ENCODE peak calls at places on chromosomes 16 and 17, in nine cellular contexts. One of them, this sample, is unnamed.
A peak's percentile ranks its signal among the peaks of the same experiment; 100 is the strongest.

GRCh38 chr17:17414316-17414937 is 62.4 kb upstream of the MED9 start:
- DNase-seq in HepG2: no peak
- DNase-seq in sigmoid colon: peak; percentile 64
- DNase-seq in stomach: no peak
- DNase-seq in K562: no peak
- DNase-seq in transverse colon: no peak
- DNase-seq in H1: no peak
- DNase-seq in suprapubic skin: peak; percentile 86
- DNase-seq in upper lobe of left lung: no peak
- DNase-seq in this sample: no peak

GRCh38 chr16:12239953-12240485 is 263.5 kb downstream of the SNX29 start:
- DNase-seq in sigmoid colon: no peak
- DNase-seq in H1: no peak
- DNase-seq in transverse colon: no peak
- DNase-seq in stomach: no peak
- DNase-seq in suprapubic skin: no peak
- DNase-seq in K562: no peak
- DNase-seq in upper lobe of left lung: no peak
- DNase-seq in HepG2: no peak
- DNase-seq in this sample: no peak

GRCh38 chr16:3158014-3158497 is 23.2 kb downstream of the ZNF213 start:
- DNase-seq in upper lobe of left lung: no peak
- DNase-seq in H1: no peak
- DNase-seq in HepG2: no peak
- DNase-seq in stomach: no peak
- DNase-seq in suprapubic skin: peak; percentile 82
- DNase-seq in transverse colon: no peak
- DNase-seq in K562: no peak
- DNase-seq in sigmoid colon: no peak
- DNase-seq in this sample: no peak

GRCh38 chr17:64178011-64178825 is 48.3 kb upstream of the ERN1 start:
- DNase-seq in sigmoid colon: no peak
- DNase-seq in K562: no peak
- DNase-seq in upper lobe of left lung: no peak
- DNase-seq in transverse colon: no peak
- DNase-seq in H1: no peak
- DNase-seq in stomach: peak; percentile 38
- DNase-seq in suprapubic skin: no peak
- DNase-seq in HepG2: peak; percentile 90
- DNase-seq in this sample: no peak

GRCh38 chr17:16915752-16916556 is 56.0 kb downstream of the TNFRSF13B start:
- DNase-seq in upper lobe of left lung: peak; percentile 27
- DNase-seq in K562: peak; percentile 36
- DNase-seq in sigmoid colon: no peak
- DNase-seq in stomach: peak; percentile 67
- DNase-seq in transverse colon: peak; percentile 83
- DNase-seq in HepG2: peak; percentile 32
- DNase-seq in H1: peak; percentile 82
- DNase-seq in suprapubic skin: no peak
- DNase-seq in this sample: peak; percentile 89

GRCh38 chr16:53982631-53983042 is 278.7 kb downstream of the FTO start:
- DNase-seq in HepG2: no peak
- DNase-seq in H1: no peak
- DNase-seq in upper lobe of left lung: no peak
- DNase-seq in sigmoid colon: no peak
- DNase-seq in transverse colon: no peak
- DNase-seq in K562: no peak
- DNase-seq in stomach: no peak
- DNase-seq in suprapubic skin: no peak
- DNase-seq in this sample: no peak

GRCh38 chr17:81429353-81429774 is 34.1 kb downstream of the BAHCC1 start:
- DNase-seq in H1: no peak
- DNase-seq in sigmoid colon: peak; percentile 91
- DNase-seq in HepG2: no peak
- DNase-seq in stomach: peak; percentile 90
- DNase-seq in K562: no peak
- DNase-seq in transverse colon: peak; percentile 81
- DNase-seq in suprapubic skin: peak; percentile 89
- DNase-seq in upper lobe of left lung: peak; percentile 95
- DNase-seq in this sample: no peak

GRCh38 chr17:75683467-75684041 is 16.4 kb downstream of the SAP30BP start:
- DNase-seq in HepG2: peak; percentile 59
- DNase-seq in upper lobe of left lung: no peak
- DNase-seq in H1: no peak
- DNase-seq in K562: peak; percentile 62
- DNase-seq in stomach: peak; percentile 56
- DNase-seq in suprapubic skin: no peak
- DNase-seq in sigmoid colon: no peak
- DNase-seq in transverse colon: no peak
- DNase-seq in this sample: no peak

GRCh38 chr17:78337244-78338109 is 22.4 kb downstream of the SOCS3 start:
- DNase-seq in K562: no peak
- DNase-seq in suprapubic skin: no peak
- DNase-seq in upper lobe of left lung: no peak
- DNase-seq in transverse colon: peak; percentile 64
- DNase-seq in HepG2: no peak
- DNase-seq in sigmoid colon: peak; percentile 74
- DNase-seq in H1: no peak
- DNase-seq in stomach: no peak
- DNase-seq in this sample: no peak

GRCh38 chr16:24930440-24930839 is 84.7 kb downstream of the SLC5A11 start:
- DNase-seq in stomach: no peak
- DNase-seq in upper lobe of left lung: no peak
- DNase-seq in suprapubic skin: no peak
- DNase-seq in H1: no peak
- DNase-seq in HepG2: no peak
- DNase-seq in sigmoid colon: no peak
- DNase-seq in transverse colon: no peak
- DNase-seq in K562: no peak
- DNase-seq in this sample: no peak

GRCh38 chr17:7951143-7951792 is 19.3 kb downstream of the CNTROB start:
- DNase-seq in suprapubic skin: no peak
- DNase-seq in stomach: no peak
- DNase-seq in H1: no peak
- DNase-seq in K562: no peak
- DNase-seq in transverse colon: no peak
- DNase-seq in upper lobe of left lung: no peak
- DNase-seq in HepG2: no peak
- DNase-seq in sigmoid colon: no peak
- DNase-seq in this sample: no peak

GRCh38 chr16:55759983-55760664 is 72.8 kb downstream of the CES1 start:
- DNase-seq in K562: no peak
- DNase-seq in transverse colon: no peak
- DNase-seq in H1: peak; percentile 62
- DNase-seq in stomach: no peak
- DNase-seq in HepG2: peak; percentile 70
- DNase-seq in upper lobe of left lung: no peak
- DNase-seq in suprapubic skin: peak; percentile 66
- DNase-seq in sigmoid colon: no peak
- DNase-seq in this sample: no peak

GRCh38 chr16:23566724-23567123 is 9.2 kb downstream of the UBFD1 start:
- DNase-seq in transverse colon: no peak
- DNase-seq in suprapubic skin: no peak
- DNase-seq in upper lobe of left lung: no peak
- DNase-seq in stomach: no peak
- DNase-seq in K562: no peak
- DNase-seq in H1: no peak
- DNase-seq in HepG2: no peak
- DNase-seq in sigmoid colon: no peak
- DNase-seq in this sample: no peak

GRCh38 chr17:77493901-77494663 is 353.3 kb downstream of the SEC14L1 start:
- DNase-seq in suprapubic skin: peak; percentile 65
- DNase-seq in stomach: no peak
- DNase-seq in H1: no peak
- DNase-seq in sigmoid colon: peak; percentile 43
- DNase-seq in upper lobe of left lung: no peak
- DNase-seq in HepG2: no peak
- DNase-seq in K562: no peak
- DNase-seq in transverse colon: peak; percentile 3
- DNase-seq in this sample: no peak

GRCh38 chr17:61678339-61678738 is 87.3 kb upstream of the NACA2 start:
- DNase-seq in H1: no peak
- DNase-seq in upper lobe of left lung: no peak
- DNase-seq in sigmoid colon: no peak
- DNase-seq in suprapubic skin: no peak
- DNase-seq in stomach: no peak
- DNase-seq in transverse colon: no peak
- DNase-seq in K562: no peak
- DNase-seq in HepG2: no peak
- DNase-seq in this sample: no peak

GRCh38 chr16:16150117-16150877 is 73.0 kb downstream of the ABCC6 start:
- DNase-seq in suprapubic skin: no peak
- DNase-seq in K562: no peak
- DNase-seq in HepG2: no peak
- DNase-seq in H1: no peak
- DNase-seq in upper lobe of left lung: peak; percentile 84
- DNase-seq in sigmoid colon: peak; percentile 96
- DNase-seq in transverse colon: peak; percentile 48
- DNase-seq in stomach: no peak
- DNase-seq in this sample: no peak

GRCh38 chr16:66610111-66610820 is 5.8 kb downstream of the CMTM3 start:
- DNase-seq in stomach: no peak
- DNase-seq in suprapubic skin: no peak
- DNase-seq in H1: no peak
- DNase-seq in transverse colon: no peak
- DNase-seq in sigmoid colon: no peak
- DNase-seq in K562: no peak
- DNase-seq in upper lobe of left lung: no peak
- DNase-seq in HepG2: no peak
- DNase-seq in this sample: no peak

DNA sequence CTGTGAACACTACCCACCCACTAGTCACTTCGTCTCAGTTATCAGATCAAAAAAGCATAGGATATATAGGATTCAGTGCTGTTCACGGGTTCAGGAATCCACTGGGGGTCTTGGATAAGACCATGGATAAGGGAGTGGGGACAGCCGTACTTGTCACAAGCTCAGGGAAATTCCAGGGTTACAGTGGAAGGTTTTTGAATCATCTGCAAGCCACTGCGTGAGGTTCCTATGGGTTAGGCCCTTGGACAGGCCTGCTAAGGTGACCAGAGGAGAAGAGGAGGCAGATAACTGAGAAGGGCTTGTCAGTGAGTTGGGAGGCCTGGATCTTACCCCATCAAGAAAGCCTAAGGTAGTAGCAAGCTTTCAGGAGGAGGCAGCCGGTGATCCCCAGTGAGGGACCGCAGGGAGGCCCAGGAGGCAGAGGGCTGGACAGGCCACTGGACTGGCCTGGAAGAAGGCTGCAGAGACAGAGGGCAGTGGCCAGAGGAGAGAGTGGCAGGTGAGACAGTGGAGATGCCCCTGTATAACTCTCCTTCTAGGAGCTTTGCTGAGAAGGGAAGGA is 27.3 kb downstream of the NGFR start:
- DNase-seq in transverse colon: no peak
- DNase-seq in sigmoid colon: no peak
- DNase-seq in K562: no peak
- DNase-seq in upper lobe of left lung: no peak
- DNase-seq in H1: peak; percentile 40
- DNase-seq in stomach: no peak
- DNase-seq in HepG2: no peak
- DNase-seq in suprapubic skin: peak; percentile 75
- DNase-seq in this sample: no peak
- TF ChIP-seq EP300 in transverse colon: no peak
- TF ChIP-seq EP300 in sigmoid colon: no peak
- TF ChIP-seq EP300 in K562: no peak
- TF ChIP-seq EP300 in upper lobe of left lung: no peak
- TF ChIP-seq EP300 in H1: no peak
- TF ChIP-seq EP300 in stomach: no peak
- TF ChIP-seq EP300 in HepG2: no peak
- TF ChIP-seq EP300 in suprapubic skin: no peak
- TF ChIP-seq EP300 in this sample: no peak

DNA sequence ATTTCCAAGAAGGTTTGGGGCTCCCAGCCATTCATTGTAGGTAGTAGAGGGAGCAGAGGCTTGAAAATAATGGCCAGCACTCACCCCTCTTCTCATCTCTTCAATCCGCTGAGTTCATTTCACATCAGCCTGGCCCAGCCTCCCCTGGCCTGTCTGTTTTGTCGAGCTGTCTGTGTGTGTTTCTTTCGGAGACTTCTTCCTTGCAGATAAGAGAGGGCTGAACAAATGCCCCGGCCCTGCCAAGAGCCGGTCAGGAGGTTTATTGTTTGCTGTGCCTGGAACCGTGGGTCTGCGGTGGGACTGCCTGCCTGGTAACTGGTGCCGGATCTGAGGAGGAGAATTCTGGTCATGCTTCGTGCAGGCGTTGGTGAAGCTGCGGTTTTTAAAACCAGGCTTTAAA is 3.4 kb downstream of the VPS4A start:
- DNase-seq in stomach: peak; percentile 71
- DNase-seq in transverse colon: no peak
- DNase-seq in sigmoid colon: peak; percentile 34
- DNase-seq in suprapubic skin: no peak
- DNase-seq in K562: no peak
- DNase-seq in HepG2: no peak
- DNase-seq in upper lobe of left lung: no peak
- DNase-seq in H1: no peak
- DNase-seq in this sample: no peak
- TF ChIP-seq POLR2AphosphoS5 in stomach: no peak
- TF ChIP-seq POLR2AphosphoS5 in transverse colon: no peak
- TF ChIP-seq POLR2AphosphoS5 in sigmoid colon: no peak
- TF ChIP-seq POLR2AphosphoS5 in suprapubic skin: no peak
- TF ChIP-seq POLR2AphosphoS5 in K562: no peak
- TF ChIP-seq POLR2AphosphoS5 in HepG2: no peak
- TF ChIP-seq POLR2AphosphoS5 in upper lobe of left lung: no peak
- TF ChIP-seq POLR2AphosphoS5 in H1: no peak
- TF ChIP-seq POLR2AphosphoS5 in this sample: no peak

DNA sequence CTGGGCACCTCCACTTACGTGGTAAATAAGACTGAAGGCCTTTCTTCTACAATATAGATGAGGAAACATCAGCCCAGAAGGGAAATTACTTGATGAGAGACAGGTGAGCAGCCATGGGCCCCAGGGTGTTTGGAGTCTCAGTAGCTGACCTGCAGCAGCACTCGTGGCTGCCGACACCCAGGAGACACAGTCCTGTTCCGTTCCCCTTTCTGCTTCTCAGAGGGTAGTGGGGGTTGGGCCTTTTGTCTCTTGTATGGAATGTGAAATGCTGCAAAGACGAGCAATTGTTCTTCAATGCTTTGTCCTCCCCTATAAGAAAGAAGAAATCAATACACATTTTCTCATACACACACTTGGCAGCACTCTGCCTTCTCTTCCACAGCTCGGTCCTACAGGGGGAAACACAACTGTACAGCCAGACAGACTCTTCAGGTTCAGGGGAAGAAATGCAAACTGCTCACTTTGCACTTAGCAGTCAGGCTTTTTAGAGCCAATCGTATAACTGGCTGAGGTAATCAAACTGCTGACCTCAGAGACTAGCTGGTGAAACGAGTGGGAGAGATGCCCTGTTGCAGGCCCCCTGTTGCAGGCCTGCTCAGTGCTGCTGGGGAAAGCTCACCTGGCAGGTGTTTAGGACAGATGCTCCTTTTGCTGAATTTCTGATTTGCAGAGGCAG is 96.7 kb downstream of the AATF start:
- DNase-seq in K562: no peak
- DNase-seq in stomach: no peak
- DNase-seq in suprapubic skin: no peak
- DNase-seq in H1: peak; percentile 45
- DNase-seq in upper lobe of left lung: no peak
- DNase-seq in sigmoid colon: no peak
- DNase-seq in HepG2: no peak
- DNase-seq in transverse colon: no peak
- DNase-seq in this sample: no peak
- TF ChIP-seq EP300 in K562: no peak
- TF ChIP-seq EP300 in stomach: no peak
- TF ChIP-seq EP300 in suprapubic skin: no peak
- TF ChIP-seq EP300 in H1: no peak
- TF ChIP-seq EP300 in upper lobe of left lung: no peak
- TF ChIP-seq EP300 in sigmoid colon: no peak
- TF ChIP-seq EP300 in HepG2: no peak
- TF ChIP-seq EP300 in transverse colon: no peak
- TF ChIP-seq EP300 in this sample: no peak

GRCh38 chr16:75687361-75687760 is 10.6 kb upstream of the CPHXL2 start:
- DNase-seq in H1: no peak
- DNase-seq in stomach: no peak
- DNase-seq in K562: no peak
- DNase-seq in suprapubic skin: no peak
- DNase-seq in sigmoid colon: no peak
- DNase-seq in transverse colon: no peak
- DNase-seq in upper lobe of left lung: no peak
- DNase-seq in HepG2: no peak
- DNase-seq in this sample: no peak
- TF ChIP-seq POLR2AphosphoS5 in H1: no peak
- TF ChIP-seq POLR2AphosphoS5 in stomach: no peak
- TF ChIP-seq POLR2AphosphoS5 in K562: no peak
- TF ChIP-seq POLR2AphosphoS5 in suprapubic skin: no peak
- TF ChIP-seq POLR2AphosphoS5 in sigmoid colon: no peak
- TF ChIP-seq POLR2AphosphoS5 in transverse colon: no peak
- TF ChIP-seq POLR2AphosphoS5 in upper lobe of left lung: no peak
- TF ChIP-seq POLR2AphosphoS5 in HepG2: no peak
- TF ChIP-seq POLR2AphosphoS5 in this sample: no peak